ENCODE peak calls at places on chromosomes 1 and 21, in five cellular contexts. One of them, this sample, is unnamed.

GRCh38 chr1:4169991-4170390 is 269.9 kb upstream of the C1orf174 start:
- DNase-seq in AG20443: no peak
- DNase-seq in ELR: no peak
- DNase-seq in NCI-H526: no peak
- DNase-seq in activated CD8-positive, alpha-beta memory T cell treated with anti-CD3 and anti-CD28 coated beads, Interleukin-2, amount 10 ng/mL, durations not matched to agents 7 days and 5 days: no peak
- DNase-seq in this sample: no peak

GRCh38 chr1:246617768-246618167 is 51.5 kb downstream of the CNST start:
- DNase-seq in NCI-H526: no peak
- DNase-seq in ELR: no peak
- DNase-seq in AG20443: no peak
- DNase-seq in activated CD8-positive, alpha-beta memory T cell treated with anti-CD3 and anti-CD28 coated beads, Interleukin-2, amount 10 ng/mL, durations not matched to agents 7 days and 5 days: no peak
- DNase-seq in this sample: no peak

GRCh38 chr1:185156321-185156853 is 366 bp downstream of the TRMT1L start:
- DNase-seq in ELR: peak
- DNase-seq in activated CD8-positive, alpha-beta memory T cell treated with anti-CD3 and anti-CD28 coated beads, Interleukin-2, amount 10 ng/mL, durations not matched to agents 7 days and 5 days: no peak
- DNase-seq in NCI-H526: peak
- DNase-seq in AG20443: no peak
- DNase-seq in this sample: no peak

GRCh38 chr1:161066694-161067093 is 3.0 kb downstream of the ARHGAP30 start:
- DNase-seq in activated CD8-positive, alpha-beta memory T cell treated with anti-CD3 and anti-CD28 coated beads, Interleukin-2, amount 10 ng/mL, durations not matched to agents 7 days and 5 days: no peak
- DNase-seq in ELR: no peak
- DNase-seq in NCI-H526: no peak
- DNase-seq in AG20443: no peak
- DNase-seq in this sample: no peak

GRCh38 chr1:33094971-33095604 is 14.1 kb downstream of the AZIN2 start:
- DNase-seq in activated CD8-positive, alpha-beta memory T cell treated with anti-CD3 and anti-CD28 coated beads, Interleukin-2, amount 10 ng/mL, durations not matched to agents 7 days and 5 days: peak
- DNase-seq in NCI-H526: peak
- DNase-seq in ELR: peak
- DNase-seq in AG20443: peak
- DNase-seq in this sample: no peak

GRCh38 chr21:38822754-38823374 is 17.1 kb downstream of the ETS2 start:
- DNase-seq in AG20443: no peak
- DNase-seq in NCI-H526: no peak
- DNase-seq in activated CD8-positive, alpha-beta memory T cell treated with anti-CD3 and anti-CD28 coated beads, Interleukin-2, amount 10 ng/mL, durations not matched to agents 7 days and 5 days: no peak
- DNase-seq in ELR: no peak
- DNase-seq in this sample: no peak

GRCh38 chr1:204065174-204065985 is 7.5 kb upstream of the SOX13 start:
- DNase-seq in activated CD8-positive, alpha-beta memory T cell treated with anti-CD3 and anti-CD28 coated beads, Interleukin-2, amount 10 ng/mL, durations not matched to agents 7 days and 5 days: no peak
- DNase-seq in AG20443: peak
- DNase-seq in NCI-H526: no peak
- DNase-seq in ELR: peak
- DNase-seq in this sample: no peak

GRCh38 chr21:26846036-26846931 is 1.1 kb upstream of the ADAMTS1 start:
- DNase-seq in ELR: peak
- DNase-seq in NCI-H526: no peak
- DNase-seq in AG20443: peak
- DNase-seq in activated CD8-positive, alpha-beta memory T cell treated with anti-CD3 and anti-CD28 coated beads, Interleukin-2, amount 10 ng/mL, durations not matched to agents 7 days and 5 days: no peak
- DNase-seq in this sample: no peak

GRCh38 chr1:19735419-19736127 is 64.1 kb downstream of the TMCO4 start:
- DNase-seq in ELR: peak
- DNase-seq in NCI-H526: no peak
- DNase-seq in AG20443: peak
- DNase-seq in activated CD8-positive, alpha-beta memory T cell treated with anti-CD3 and anti-CD28 coated beads, Interleukin-2, amount 10 ng/mL, durations not matched to agents 7 days and 5 days: no peak
- DNase-seq in this sample: no peak

GRCh38 chr1:184753608-184754478 is 815 bp downstream of the EDEM3 start:
- DNase-seq in ELR: peak
- DNase-seq in AG20443: peak
- DNase-seq in activated CD8-positive, alpha-beta memory T cell treated with anti-CD3 and anti-CD28 coated beads, Interleukin-2, amount 10 ng/mL, durations not matched to agents 7 days and 5 days: peak
- DNase-seq in NCI-H526: peak
- DNase-seq in this sample: peak

GRCh38 chr21:38910390-38911008 is 104.8 kb downstream of the ETS2 start:
- DNase-seq in NCI-H526: no peak
- DNase-seq in activated CD8-positive, alpha-beta memory T cell treated with anti-CD3 and anti-CD28 coated beads, Interleukin-2, amount 10 ng/mL, durations not matched to agents 7 days and 5 days: no peak
- DNase-seq in ELR: peak
- DNase-seq in AG20443: no peak
- DNase-seq in this sample: no peak

GRCh38 chr1:160925652-160926241 is 28.9 kb downstream of the ITLN2 start:
- DNase-seq in ELR: peak
- DNase-seq in activated CD8-positive, alpha-beta memory T cell treated with anti-CD3 and anti-CD28 coated beads, Interleukin-2, amount 10 ng/mL, durations not matched to agents 7 days and 5 days: no peak
- DNase-seq in NCI-H526: no peak
- DNase-seq in AG20443: no peak
- DNase-seq in this sample: no peak

GRCh38 chr1:230327892-230328284 is 98.2 kb downstream of the PGBD5 start:
- DNase-seq in activated CD8-positive, alpha-beta memory T cell treated with anti-CD3 and anti-CD28 coated beads, Interleukin-2, amount 10 ng/mL, durations not matched to agents 7 days and 5 days: peak
- DNase-seq in NCI-H526: no peak
- DNase-seq in AG20443: no peak
- DNase-seq in ELR: peak
- DNase-seq in this sample: peak

GRCh38 chr1:235513495-235514366 is 9.5 kb upstream of the B3GALNT2 start:
- DNase-seq in activated CD8-positive, alpha-beta memory T cell treated with anti-CD3 and anti-CD28 coated beads, Interleukin-2, amount 10 ng/mL, durations not matched to agents 7 days and 5 days: no peak
- DNase-seq in ELR: peak
- DNase-seq in NCI-H526: peak
- DNase-seq in AG20443: peak
- DNase-seq in this sample: no peak

GRCh38 chr1:39919545-39919944 is 17.8 kb upstream of the MYCL start:
- DNase-seq in ELR: peak
- DNase-seq in AG20443: peak
- DNase-seq in NCI-H526: peak
- DNase-seq in activated CD8-positive, alpha-beta memory T cell treated with anti-CD3 and anti-CD28 coated beads, Interleukin-2, amount 10 ng/mL, durations not matched to agents 7 days and 5 days: peak
- DNase-seq in this sample: peak

This sample was measured in activated CD4-positive, alpha-beta memory T cell treated with anti-CD3 and anti-CD28 coated beads, Interleukin-2, amount 10 ng/mL, durations not matched to agents 7 days and 5 days.